ENCODE peak calls at places on chromosome 7, in ten cellular contexts. Y is activated CD8-positive, alpha-beta T cell treated with anti-CD3 and anti-CD28 coated beads for 36 hours; K is amniotic stem cell; P is ACHN; H is SW480; L is ovary; E is NCI-H1417; A is GM23248; Z is H4; N is GM04504. R is an unnamed sample.

GRCh38 chr7:44087914-44088838 is 5.8 kb upstream of the POLM start:
- DNase-seq in Y (no peak), K (peak; percentile 68), P (no peak), H (no peak), L (peak; percentile 85), E (no peak), A (peak; percentile 96), Z (peak; percentile 66), N (peak; percentile 93), R (no peak)

GRCh38 chr7:4809691-4810090 is 34.3 kb downstream of the AP5Z1 start:
- DNase-seq in Y (no peak), K (no peak), P (peak; percentile 66), H (no peak), L (no peak), E (no peak), A (no peak), Z (no peak), N (no peak), R (no peak)

GRCh38 chr7:15737586-15737985 is 51.1 kb upstream of the MEOX2 start:
- DNase-seq in Y (no peak), K (no peak), P (no peak), H (no peak), L (no peak), E (no peak), A (no peak), Z (no peak), N (no peak), R (no peak)

GRCh38 chr7:100540073-100540723 is 1.2 kb downstream of the AGFG2 start:
- DNase-seq in Y (no peak), K (no peak), P (peak; percentile 28), H (peak; percentile 54), L (no peak), E (no peak), A (no peak), Z (no peak), N (no peak), R (no peak)

GRCh38 chr7:30562498-30562897 is 32.2 kb upstream of the GARS1 start:
- DNase-seq in Y (no peak), K (no peak), P (peak; percentile 32), H (no peak), L (no peak), E (no peak), A (no peak), Z (peak; percentile 88), N (no peak), R (no peak)

GRCh38 chr7:66283003-66283920 is 78.1 kb downstream of the TPST1 start:
- DNase-seq in Y (no peak), K (peak; percentile 69), P (peak; percentile 88), H (peak; percentile 37), L (no peak), E (no peak), A (peak; percentile 93), Z (peak; percentile 79), N (peak; percentile 56), R (no peak)

GRCh38 chr7:157740251-157740650 is 403.4 kb downstream of the DNAJB6 start:
- DNase-seq in Y (no peak), K (no peak), P (no peak), H (no peak), L (no peak), E (no peak), A (no peak), Z (no peak), N (no peak), R (no peak)

GRCh38 chr7:28536259-28536658 is 123.9 kb downstream of the CREB5 start:
- DNase-seq in Y (no peak), K (no peak), P (peak; percentile 87), H (peak; percentile 18), L (peak; percentile 27), E (no peak), A (peak; percentile 33), Z (peak; percentile 49), N (no peak), R (no peak)

R was measured in effector memory CD8-positive, alpha-beta T cell.